ENCODE peak calls at places on chromosomes 5 and 9, in ten cellular contexts. A, D, M, Q, G, K, U, O, C and X are unnamed samples.

GRCh38 chr9:115291841-115292240 is 173.9 kb upstream of the TNC start:
- DNase-seq in Q (no peak), O (no peak), C (no peak), A (no peak), U (no peak), K (no peak), D (no peak), M (no peak), G (no peak), X (no peak)

GRCh38 chr5:75277463-75277862 is 40.8 kb upstream of the ANKRD31 start:
- DNase-seq in A (no peak), Q (no peak), M (no peak), K (no peak), G (no peak), O (no peak), C (peak; percentile 34), D (no peak), U (no peak), X (no peak)

GRCh38 chr5:81552844-81553569 is 159.1 kb upstream of the ACOT12 start:
- DNase-seq in G (no peak), C (no peak), D (no peak), A (no peak), K (peak; percentile 90), O (peak; percentile 18), U (no peak), Q (no peak), M (no peak), X (no peak)

GRCh38 chr9:77848428-77848827 is 183.2 kb downstream of the GNAQ start:
- DNase-seq in G (no peak), K (no peak), O (no peak), M (peak; percentile 30), U (no peak), D (peak; percentile 51), Q (no peak), C (no peak), A (peak; percentile 40), X (peak; percentile 83)

GRCh38 chr5:172820046-172820767 is 13.8 kb upstream of the ERGIC1 start:
- DNase-seq in O (no peak), Q (no peak), C (no peak), U (no peak), A (peak; percentile 80), D (peak; percentile 76), K (no peak), G (no peak), M (peak; percentile 36), X (no peak)

GRCh38 chr9:10903969-10904368 is 291.2 kb upstream of the PTPRD start:
- DNase-seq in C (no peak), Q (no peak), A (no peak), O (no peak), M (no peak), K (peak; percentile 15), D (no peak), G (no peak), U (no peak), X (no peak)

GRCh38 chr9:92175441-92175840 is 60.2 kb upstream of the SPTLC1 start:
- DNase-seq in K (no peak), A (no peak), D (no peak), O (no peak), C (no peak), Q (no peak), G (no peak), M (no peak), U (no peak), X (no peak)

GRCh38 chr5:78467744-78468357 is 107.4 kb downstream of the SCAMP1 start:
- DNase-seq in Q (peak; percentile 41), D (no peak), G (peak; percentile 26), M (no peak), O (peak; percentile 32), C (peak; percentile 12), K (peak; percentile 60), A (peak; percentile 62), U (no peak), X (peak; percentile 28)

GRCh38 chr5:9194509-9194908 is 351.4 kb downstream of the SEMA5A start:
- DNase-seq in U (no peak), G (no peak), C (no peak), A (peak; percentile 65), K (no peak), D (no peak), Q (no peak), M (no peak), O (no peak), X (no peak)

GRCh38 chr5:131973089-131973712 is 27.7 kb upstream of the MEIKIN start:
- DNase-seq in K (no peak), O (no peak), A (no peak), G (no peak), C (no peak), U (no peak), D (no peak), Q (no peak), M (no peak), X (no peak)

GRCh38 chr5:9545959-9546851 is at the start of gene SEMA5A:
- DNase-seq in G (no peak), M (peak; percentile 49), K (peak; percentile 37), Q (peak; percentile 62), A (peak; percentile 68), U (peak; percentile 45), D (peak; percentile 68), C (no peak), O (no peak), X (peak; percentile 65)